ENCODE peak calls at places on chromosomes 2 and 18, in six cellular contexts. S, K, F, A, G and J are unnamed samples.

GRCh38 chr2:134365356-134365755 is 111.5 kb downstream of the MGAT5 start:
- DNase-seq in S (peak; percentile 62), F (no peak), K (no peak), G (peak; percentile 20), A (no peak), J (no peak)

GRCh38 chr2:58070765-58071164 is 24.2 kb downstream of the VRK2 start:
- DNase-seq in K (no peak), S (no peak), A (no peak), F (no peak), G (no peak), J (no peak)

GRCh38 chr2:187468262-187468661 is 20.2 kb upstream of the CALCRL start:
- DNase-seq in F (no peak), K (no peak), S (no peak), G (no peak), A (no peak), J (no peak)

GRCh38 chr2:158459161-158460003 is 2.6 kb downstream of the PKP4 start:
- DNase-seq in S (no peak), G (peak; percentile 9), F (no peak), A (no peak), K (peak; percentile 52), J (no peak)

GRCh38 chr2:37132914-37133313 is 23.9 kb downstream of the EIF2AK2 start:
- DNase-seq in A (no peak), G (no peak), F (no peak), S (no peak), K (no peak), J (no peak)

GRCh38 chr2:76953733-76954347 is 568.3 kb downstream of the LRRTM4 start:
- DNase-seq in F (peak; percentile 40), S (peak; percentile 88), A (no peak), G (peak; percentile 56), K (peak; percentile 62), J (peak; percentile 53)

GRCh38 chr2:116922414-116922813 is 892.1 kb upstream of the DDX18 start:
- DNase-seq in S (no peak), G (no peak), F (no peak), K (no peak), A (no peak), J (no peak)

GRCh38 chr2:38648107-38648761 is 17.7 kb upstream of the GALM start:
- DNase-seq in F (no peak), G (no peak), S (no peak), K (no peak), A (no peak), J (no peak)

GRCh38 chr18:24414349-24415003 is 12.0 kb upstream of the IMPACT start:
- DNase-seq in G (no peak), K (no peak), S (no peak), F (no peak), A (no peak), J (no peak)

GRCh38 chr2:217822296-217823252 is 180.2 kb downstream of the TNS1 start:
- DNase-seq in S (peak; percentile 21), G (no peak), A (no peak), K (no peak), F (no peak), J (no peak)

GRCh38 chr2:231017250-231017636 is 20.1 kb upstream of the C2orf72 start:
- DNase-seq in S (peak; percentile 23), K (no peak), A (no peak), F (no peak), G (peak; percentile 14), J (no peak)

GRCh38 chr18:60935046-60935445 is 398.2 kb upstream of the CDH20 start:
- DNase-seq in K (no peak), F (no peak), G (no peak), S (no peak), A (no peak), J (no peak)

GRCh38 chr18:77054606-77055428 is 77.8 kb downstream of the MBP start:
- DNase-seq in S (peak; percentile 56), A (peak; percentile 93), F (peak; percentile 71), K (peak; percentile 88), G (peak; percentile 82), J (no peak)

GRCh38 chr18:61946449-61946848 is 53.6 kb upstream of the RNF152 start:
- DNase-seq in F (no peak), A (no peak), G (no peak), S (no peak), K (no peak), J (no peak)

GRCh38 chr2:23148342-23148741 is 236.6 kb upstream of the KLHL29 start:
- DNase-seq in K (no peak), G (no peak), F (no peak), A (no peak), S (no peak), J (no peak)

GRCh38 chr2:23146011-23146410 is 239.0 kb upstream of the KLHL29 start:
- DNase-seq in A (no peak), G (no peak), S (no peak), F (no peak), K (no peak), J (peak; percentile 5)

GRCh38 chr2:23145460-23145859 is 239.5 kb upstream of the KLHL29 start:
- DNase-seq in G (no peak), S (no peak), A (no peak), F (no peak), K (no peak), J (no peak)
- TF ChIP-seq CTCF in G (no peak), S (no peak), A (no peak), F (no peak), K (no peak), J (no peak)

DNA sequence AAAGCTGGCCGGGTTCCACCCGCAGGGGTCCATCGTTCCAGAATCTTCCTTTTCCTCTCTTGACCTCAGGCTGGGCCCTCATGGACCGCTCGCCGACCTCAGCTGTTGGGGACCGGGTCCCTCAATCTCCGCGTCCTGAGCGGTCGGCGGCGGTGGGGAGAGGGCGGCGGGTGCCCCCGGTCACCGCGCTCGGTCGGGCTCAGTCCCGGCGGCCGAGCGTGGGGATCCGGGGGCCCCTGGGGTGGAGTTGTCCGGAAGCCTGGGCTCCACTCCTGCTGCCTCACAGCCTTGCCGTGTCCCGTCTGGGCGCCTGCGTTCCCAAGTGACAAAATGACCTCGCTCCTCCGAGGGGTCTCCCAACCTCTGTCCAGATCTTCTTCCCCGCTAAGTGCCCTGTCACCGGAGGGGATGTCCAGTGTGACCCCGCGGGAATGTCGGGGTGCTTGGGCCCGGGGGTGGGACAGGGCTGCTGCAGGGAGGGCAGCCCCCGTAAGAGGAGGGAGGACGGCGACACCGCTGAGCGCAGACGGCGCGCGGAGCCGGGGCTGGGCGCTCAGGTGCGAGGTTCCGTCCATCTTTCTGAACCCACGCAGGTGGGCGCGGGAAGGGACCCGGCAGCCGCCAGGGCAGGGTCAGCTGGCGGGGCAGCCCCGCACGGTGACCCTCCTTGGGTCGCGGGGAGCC is 16.0 kb upstream of the E2F6 start:
- DNase-seq in S (peak; percentile 43), A (no peak), K (no peak), F (no peak), G (no peak), J (no peak)
- H3K4me3 ChIP-seq in S (peak overlapping the region; percentile 83), A (no peak overlapping the region), K (no peak overlapping the region), F (no peak overlapping the region), G (peak overlapping the region; percentile 73), J (peak overlapping the region; percentile 42)

GRCh38 chr18:74230922-74231714 is 60.6 kb downstream of the CYB5A start:
- DNase-seq in F (no peak), K (no peak), A (peak; percentile 48), S (no peak), G (no peak), J (no peak)
- TF ChIP-seq CTCF in F (no peak), K (no peak), A (no peak), S (no peak), G (no peak), J (no peak)

GRCh38 chr2:9674931-9675330 is 44.1 kb upstream of the YWHAQ start:
- DNase-seq in K (no peak), G (no peak), F (no peak), A (no peak), S (no peak), J (no peak)

GRCh38 chr2:9679218-9679617 is 48.4 kb upstream of the YWHAQ start:
- DNase-seq in F (no peak), G (no peak), A (no peak), K (no peak), S (no peak), J (no peak)

GRCh38 chr2:9673914-9674481 is 43.2 kb upstream of the YWHAQ start:
- DNase-seq in S (no peak), F (no peak), A (no peak), K (no peak), G (no peak), J (no peak)

GRCh38 chr2:9678554-9678953 is 47.8 kb upstream of the YWHAQ start:
- DNase-seq in F (no peak), A (no peak), K (no peak), G (no peak), S (no peak), J (no peak)

DNA sequence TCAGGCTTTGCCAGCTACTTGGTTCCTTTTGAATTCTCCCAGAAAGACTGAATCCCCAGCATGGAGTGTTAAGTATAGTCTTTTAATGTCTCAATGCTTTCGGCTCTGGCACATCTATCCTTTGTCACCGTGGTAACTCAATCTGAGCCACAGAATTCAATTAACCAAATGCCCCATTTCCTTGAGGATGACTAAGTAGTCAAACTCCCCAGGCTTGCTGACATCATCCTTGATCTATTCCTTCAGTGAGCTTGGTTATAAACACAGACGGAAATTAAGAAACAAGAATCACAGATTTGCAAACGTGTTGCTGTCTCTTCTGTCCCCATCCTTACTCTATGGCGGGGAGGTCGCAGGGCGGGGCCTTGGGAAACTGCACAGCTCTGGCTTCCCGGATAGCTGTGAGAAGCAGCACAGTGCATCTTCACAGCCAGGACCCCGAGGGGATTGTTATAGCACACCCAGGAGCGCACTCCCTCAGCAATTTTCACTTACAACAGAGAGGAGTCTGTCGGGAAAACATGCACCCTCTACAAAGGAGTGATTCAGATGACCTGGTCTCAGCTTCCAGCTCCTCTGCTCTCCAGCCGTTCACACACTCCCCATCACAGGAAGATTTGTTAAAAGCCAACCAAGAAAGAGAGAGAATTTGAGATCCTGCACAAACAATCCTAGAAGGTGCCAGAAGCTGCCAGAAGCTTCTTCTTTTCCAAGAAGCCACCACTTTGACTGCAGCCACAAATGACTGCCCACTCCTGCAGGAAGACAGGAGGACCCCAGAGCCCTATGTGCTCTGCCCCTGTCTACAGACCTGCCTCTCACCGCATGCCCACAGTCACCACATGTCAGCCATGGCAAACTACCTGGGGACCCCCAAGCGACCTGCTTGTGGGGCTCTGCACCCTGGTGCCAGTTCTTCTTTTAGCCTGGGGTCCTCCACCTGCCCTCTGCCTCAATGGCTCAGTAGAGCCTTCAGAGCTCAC is 44.9 kb upstream of the YWHAQ start:
- DNase-seq in A (no peak), F (no peak), G (peak; percentile 83), K (peak; percentile 62), S (peak; percentile 18), J (peak; percentile 80)
- H3K4me3 ChIP-seq in A (no peak overlapping the region), F (no peak overlapping the region), G (peak overlapping the region; percentile 19), K (no peak overlapping the region), S (no peak overlapping the region), J (peak overlapping the region; percentile 23)

DNA sequence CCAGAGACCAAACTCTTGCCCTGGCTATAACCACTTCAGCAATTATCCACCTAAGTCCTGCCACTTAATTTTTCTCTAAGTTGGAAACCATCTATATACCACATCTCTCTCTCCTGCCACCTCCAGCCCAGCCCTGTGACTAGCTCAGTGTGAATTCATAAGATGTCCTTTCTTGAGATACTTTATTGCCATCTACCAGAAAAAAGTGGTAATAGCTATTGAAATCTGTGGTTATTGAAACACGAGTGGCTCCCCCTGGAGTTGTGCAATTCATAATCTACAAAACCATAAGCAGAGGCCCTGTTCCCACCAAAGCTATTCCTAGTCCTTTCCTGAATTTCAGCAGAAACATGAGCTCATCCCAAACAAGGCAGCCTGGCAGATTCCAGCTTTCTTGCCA is 324.0 kb downstream of the TXNL1 start:
- DNase-seq in G (peak; percentile 10), A (no peak), K (peak; percentile 26), S (no peak), F (no peak), J (no peak)
- TF ChIP-seq CTCF in G (no peak), A (no peak), K (no peak), S (peak; percentile 14), F (no peak), J (peak; percentile 7)